ENCODE peak calls at places on chromosome 11, in four cellular contexts. O, M, P and U are unnamed samples.
A peak's percentile ranks its signal among the peaks of the same experiment; 100 is the strongest.

GRCh38 chr11:46326813-46327416 is 20.3 kb upstream of the DGKZ start:
- DNase-seq in O (no peak), M (no peak), P (no peak), U (no peak)

GRCh38 chr11:70581991-70582885 is 183.9 kb downstream of the CTTN start:
- DNase-seq in O (no peak), M (peak; percentile 17), P (no peak), U (no peak)

GRCh38 chr11:72864692-72865655 is 50.8 kb downstream of the ATG16L2 start:
- DNase-seq in O (peak; percentile 78), M (no peak), P (no peak), U (peak; percentile 38)

GRCh38 chr11:17603056-17603825 is 56.2 kb downstream of the OTOG start:
- DNase-seq in O (no peak), M (no peak), P (no peak), U (no peak)

GRCh38 chr11:31045335-31045734 is 324.2 kb downstream of the DCDC1 start:
- DNase-seq in O (peak; percentile 37), M (no peak), P (no peak), U (no peak)

GRCh38 chr11:2197771-2198520 is 26.3 kb upstream of the TH start:
- DNase-seq in O (no peak), M (no peak), P (no peak), U (no peak)

GRCh38 chr11:13970986-13971385 is 8.5 kb downstream of the SPON1 start:
- DNase-seq in O (no peak), M (peak; percentile 39), P (peak; percentile 16), U (peak; percentile 40)

GRCh38 chr11:72829178-72829577 is 15.0 kb downstream of the ATG16L2 start:
- DNase-seq in O (no peak), M (no peak), P (no peak), U (no peak)

GRCh38 chr11:32297629-32298028 is 137.7 kb downstream of the WT1 start:
- DNase-seq in O (peak; percentile 69), M (no peak), P (no peak), U (peak; percentile 59)

GRCh38 chr11:70297341-70297740 is 26.9 kb downstream of the PPFIA1 start:
- DNase-seq in O (peak; percentile 68), M (no peak), P (no peak), U (no peak)

GRCh38 chr11:35524780-35525179 is 636 bp downstream of the PAMR1 start:
- DNase-seq in O (peak; percentile 63), M (no peak), P (no peak), U (no peak)

GRCh38 chr11:19715373-19715772 is 2.7 kb downstream of the NAV2 start:
- DNase-seq in O (peak; percentile 97), M (no peak), P (no peak), U (peak; percentile 63)

GRCh38 chr11:124799384-124800225 is 601 bp downstream of the MSANTD2 start:
- DNase-seq in O (peak; percentile 38), M (peak; percentile 49), P (peak; percentile 57), U (peak; percentile 32)

GRCh38 chr11:66891849-66892660 is 35.2 kb downstream of the LRFN4 start:
- DNase-seq in O (peak; percentile 97), M (no peak), P (no peak), U (peak; percentile 93)

GRCh38 chr11:67613960-67614715 is 7.4 kb downstream of the NDUFV1 start:
- DNase-seq in O (peak; percentile 48), M (peak; percentile 75), P (peak; percentile 77), U (peak; percentile 32)

GRCh38 chr11:19345519-19345847 is 104.7 kb upstream of the E2F8 start:
- DNase-seq in O (peak; percentile 46), M (peak; percentile 51), P (peak; percentile 23), U (no peak)

GRCh38 chr11:125132586-125132985 is 21.2 kb upstream of the TMEM218 start:
- DNase-seq in O (no peak), M (no peak), P (no peak), U (no peak)

GRCh38 chr11:44596541-44597276 is 31.2 kb downstream of the CD82 start:
- DNase-seq in O (no peak), M (no peak), P (no peak), U (no peak)

GRCh38 chr11:12377824-12378593 is 638 bp downstream of the PARVA start:
- DNase-seq in O (peak; percentile 82), M (peak; percentile 83), P (peak; percentile 73), U (peak; percentile 89)

GRCh38 chr11:72683782-72684200 is 9.6 kb upstream of the PDE2A start:
- DNase-seq in O (peak; percentile 46), M (peak; percentile 81), P (peak; percentile 93), U (no peak)

GRCh38 chr11:94528551-94528950 is 15.2 kb upstream of the FUT4 start:
- DNase-seq in O (peak; percentile 80), M (no peak), P (no peak), U (no peak)

GRCh38 chr11:70483077-70483861 is 84.9 kb downstream of the CTTN start:
- DNase-seq in O (peak; percentile 65), M (peak; percentile 63), P (peak; percentile 54), U (peak; percentile 44)

GRCh38 chr11:83827940-83828554 is 541.9 kb upstream of the CCDC90B start:
- DNase-seq in O (peak; percentile 66), M (no peak), P (no peak), U (peak; percentile 28)